ENCODE peak calls at places on chromosomes 2 and 18, in seven cellular contexts. N, V, D, E, X, K and W are unnamed samples.

GRCh38 chr2:181471227-181471626 is 14.0 kb downstream of the ITGA4 start:
- DNase-seq in E (peak), N (no peak), K (no peak), V (no peak), X (no peak), D (no peak), W (no peak)

GRCh38 chr2:120312861-120313694 is 32.9 kb upstream of the INHBB start:
- DNase-seq in K (peak), X (peak), D (peak), N (peak), E (peak), V (peak), W (peak)

GRCh38 chr2:3195865-3196504 is 181.6 kb downstream of the EIPR1 start:
- DNase-seq in N (no peak), X (no peak), D (no peak), E (no peak), V (no peak), K (no peak), W (no peak)

GRCh38 chr2:30262716-30263309 is 31.5 kb downstream of the LBH start:
- DNase-seq in D (no peak), E (no peak), X (no peak), N (no peak), K (no peak), V (no peak), W (no peak)

GRCh38 chr18:48374423-48375149 is 34.6 kb downstream of the ZBTB7C start:
- DNase-seq in N (no peak), D (no peak), V (no peak), X (no peak), K (no peak), E (no peak), W (no peak)

GRCh38 chr2:97871096-97871780 is 124.5 kb downstream of the TMEM131 start:
- DNase-seq in E (peak), D (peak), N (no peak), V (no peak), K (no peak), X (no peak), W (peak)

GRCh38 chr18:23401400-23402347 is 51.4 kb upstream of the RIOK3 start:
- DNase-seq in V (no peak), N (peak), X (no peak), E (peak), K (no peak), D (no peak), W (peak)

GRCh38 chr2:219871396-219871795 is 244.0 kb downstream of the SLC4A3 start:
- DNase-seq in D (no peak), K (no peak), V (no peak), N (peak), E (no peak), X (no peak), W (no peak)

GRCh38 chr2:190469770-190470169 is 61.6 kb downstream of the MFSD6 start:
- DNase-seq in K (no peak), N (no peak), V (no peak), D (peak), E (peak), X (peak), W (no peak)

GRCh38 chr18:63290456-63291200 is 28.9 kb downstream of the BCL2 start:
- DNase-seq in V (no peak), K (no peak), N (peak), X (no peak), D (no peak), E (no peak), W (no peak)

GRCh38 chr18:48583568-48583967 is 44.7 kb downstream of the CTIF start:
- DNase-seq in K (no peak), N (no peak), D (no peak), E (no peak), X (no peak), V (no peak), W (no peak)

GRCh38 chr2:84727315-84727714 is 153.6 kb downstream of the TRABD2A start:
- DNase-seq in N (no peak), K (no peak), D (no peak), V (no peak), E (no peak), X (no peak), W (no peak)

GRCh38 chr2:120231974-120232635 is 8.9 kb upstream of the TMEM185B start:
- DNase-seq in V (peak), K (no peak), N (no peak), D (peak), E (peak), X (peak), W (no peak)

GRCh38 chr2:70686577-70687460 is 81.2 kb downstream of the ADD2 start:
- DNase-seq in E (peak), K (peak), X (peak), D (peak), V (peak), N (peak), W (no peak)

GRCh38 chr2:216636570-216637450 is 3.6 kb downstream of the IGFBP2 start:
- DNase-seq in K (no peak), X (no peak), E (peak), D (peak), N (peak), V (no peak), W (no peak)

GRCh38 chr2:216634317-216635148 is 1.3 kb downstream of the IGFBP2 start:
- DNase-seq in N (peak), V (no peak), D (no peak), K (no peak), X (no peak), E (peak), W (no peak)

GRCh38 chr2:216635701-216636541 is 2.7 kb downstream of the IGFBP2 start:
- DNase-seq in X (no peak), N (peak), D (peak), K (no peak), E (no peak), V (no peak), W (no peak)

GRCh38 chr2:216633616-216634316 is 546 bp downstream of the IGFBP2 start:
- DNase-seq in D (peak), X (no peak), N (no peak), E (no peak), V (no peak), K (peak), W (no peak)

GRCh38 chr2:216635171-216635570 is 2.0 kb downstream of the IGFBP2 start:
- DNase-seq in N (peak), K (no peak), X (no peak), D (no peak), E (peak), V (no peak), W (no peak)
- H3K4me3 ChIP-seq in N (peak), K (peak), X (peak), D (peak), E (peak), V (no peak), W (peak)

DNA sequence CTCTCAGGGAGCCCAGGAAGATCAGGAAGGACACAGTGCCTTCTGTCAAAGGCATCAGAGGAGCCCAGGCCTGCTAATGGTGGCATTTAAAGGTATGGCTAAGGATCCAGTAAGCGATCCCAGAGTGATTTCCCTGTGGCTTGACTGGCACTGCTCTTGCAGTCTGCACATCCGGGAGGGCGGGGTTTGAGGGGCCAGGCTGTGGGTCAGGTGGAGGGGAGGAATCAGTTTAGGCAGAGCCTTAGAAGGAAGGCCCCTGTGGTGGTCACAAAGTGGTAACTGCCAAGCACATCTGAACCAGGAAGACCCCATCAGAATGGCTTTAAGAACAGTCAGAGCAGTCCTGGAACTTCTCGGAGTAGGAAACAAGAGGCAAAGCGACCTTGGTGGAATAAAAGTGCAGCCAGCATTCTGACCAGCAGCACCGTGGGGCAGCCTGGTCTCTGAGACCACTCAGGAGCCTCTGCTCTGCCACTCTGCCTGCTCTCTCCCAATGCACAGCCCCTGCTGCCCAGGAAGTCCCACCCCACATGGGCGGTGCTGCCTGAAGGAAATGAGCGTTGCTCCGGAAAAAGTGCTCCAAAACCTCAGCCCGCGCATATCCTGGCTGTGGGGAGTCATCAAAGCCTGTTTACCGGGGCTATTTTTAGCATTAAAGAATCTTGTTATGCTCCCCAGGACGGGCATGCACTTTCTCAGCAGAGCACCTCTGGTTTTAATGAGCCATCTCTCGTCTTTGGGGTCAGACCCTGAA is 54.4 kb downstream of the EPAS1 start:
- DNase-seq in E (no peak), X (peak), V (no peak), N (no peak), K (peak), D (no peak), W (no peak)
- H3K4me3 ChIP-seq in E (no peak), X (peak), V (no peak), N (no peak), K (peak), D (no peak), W (no peak)

GRCh38 chr2:119157850-119158511 is 570 bp downstream of the C1QL2 start:
- DNase-seq in D (no peak), E (no peak), X (no peak), N (peak), K (no peak), V (no peak), W (no peak)
- H3K4me3 ChIP-seq in D (no peak), E (no peak), X (no peak), N (peak), K (no peak), V (no peak), W (no peak)

GRCh38 chr2:149001496-149001895 is 37.0 kb upstream of the LYPD6B start:
- DNase-seq in X (no peak), N (no peak), V (no peak), E (no peak), D (no peak), K (no peak), W (no peak)

GRCh38 chr2:148998831-148999200 is 39.7 kb upstream of the LYPD6B start:
- DNase-seq in V (no peak), E (no peak), K (no peak), X (no peak), N (no peak), D (no peak), W (no peak)

GRCh38 chr2:148998162-148998830 is 40.2 kb upstream of the LYPD6B start:
- DNase-seq in D (no peak), E (no peak), X (peak), K (no peak), V (no peak), N (no peak), W (no peak)

GRCh38 chr2:149000168-149000938 is 38.1 kb upstream of the LYPD6B start:
- DNase-seq in K (no peak), N (no peak), E (no peak), X (no peak), D (no peak), V (no peak), W (no peak)

GRCh38 chr2:148999451-148999891 is 39.0 kb upstream of the LYPD6B start:
- DNase-seq in K (no peak), V (no peak), E (no peak), D (no peak), N (peak), X (no peak), W (no peak)
- H3K4me3 ChIP-seq in K (no peak), V (no peak), E (no peak), D (no peak), N (peak), X (no peak), W (no peak)